ENCODE peak calls at places on chromosomes 6 and 20, in eight cellular contexts. Z, G, X, E, C, W, S and A are unnamed samples.

GRCh38 chr6:158649289-158650143 is at the start of gene SYTL3:
- DNase-seq in Z (no peak), G (no peak), X (no peak), E (peak; percentile 61), C (no peak), W (no peak), S (no peak), A (peak; percentile 57)

GRCh38 chr6:106972500-106972899 is 2.0 kb downstream of the CD24 start:
- DNase-seq in Z (no peak), G (no peak), X (no peak), E (no peak), C (no peak), W (no peak), S (no peak), A (no peak)

GRCh38 chr6:70394518-70395300 is 18.6 kb upstream of the FAM135A start:
- DNase-seq in Z (no peak), G (no peak), X (no peak), E (no peak), C (no peak), W (no peak), S (no peak), A (no peak)

GRCh38 chr6:47709160-47709559 is 10.8 kb downstream of the ADGRF4 start:
- DNase-seq in Z (no peak), G (no peak), X (no peak), E (no peak), C (no peak), W (no peak), S (no peak), A (no peak)

GRCh38 chr6:122153530-122153929 is 245.9 kb upstream of the HSF2 start:
- DNase-seq in Z (no peak), G (no peak), X (no peak), E (no peak), C (no peak), W (no peak), S (no peak), A (no peak)

GRCh38 chr6:70563540-70563939 is 3.2 kb upstream of the SDHAF4 start:
- DNase-seq in Z (no peak), G (no peak), X (peak; percentile 29), E (no peak), C (no peak), W (no peak), S (no peak), A (no peak)

GRCh38 chr6:166572370-166573261 is 13.9 kb downstream of the RAMACL start:
- DNase-seq in Z (no peak), G (no peak), X (no peak), E (no peak), C (no peak), W (peak; percentile 52), S (no peak), A (no peak)

GRCh38 chr6:13146429-13146828 is 181.9 kb downstream of the TBC1D7 start:
- DNase-seq in Z (no peak), G (no peak), X (no peak), E (no peak), C (no peak), W (no peak), S (no peak), A (no peak)

GRCh38 chr6:36897629-36898028 is 11.9 kb downstream of the C6orf89 start:
- DNase-seq in Z (no peak), G (no peak), X (no peak), E (no peak), C (no peak), W (no peak), S (no peak), A (no peak)
- TF ChIP-seq CTCF in Z (peak; percentile 38), G (no peak), X (no peak), E (no peak), C (no peak), W (no peak), S (no peak), A (no peak)

GRCh38 chr20:40562031-40562430 is 127.0 kb downstream of the MAFB start:
- DNase-seq in Z (no peak), G (no peak), X (peak; percentile 18), E (no peak), C (peak; percentile 47), W (no peak), S (no peak), A (no peak)
- TF ChIP-seq CTCF in Z (no peak), G (no peak), X (no peak), E (no peak), C (no peak), W (no peak), S (no peak), A (no peak)

DNA sequence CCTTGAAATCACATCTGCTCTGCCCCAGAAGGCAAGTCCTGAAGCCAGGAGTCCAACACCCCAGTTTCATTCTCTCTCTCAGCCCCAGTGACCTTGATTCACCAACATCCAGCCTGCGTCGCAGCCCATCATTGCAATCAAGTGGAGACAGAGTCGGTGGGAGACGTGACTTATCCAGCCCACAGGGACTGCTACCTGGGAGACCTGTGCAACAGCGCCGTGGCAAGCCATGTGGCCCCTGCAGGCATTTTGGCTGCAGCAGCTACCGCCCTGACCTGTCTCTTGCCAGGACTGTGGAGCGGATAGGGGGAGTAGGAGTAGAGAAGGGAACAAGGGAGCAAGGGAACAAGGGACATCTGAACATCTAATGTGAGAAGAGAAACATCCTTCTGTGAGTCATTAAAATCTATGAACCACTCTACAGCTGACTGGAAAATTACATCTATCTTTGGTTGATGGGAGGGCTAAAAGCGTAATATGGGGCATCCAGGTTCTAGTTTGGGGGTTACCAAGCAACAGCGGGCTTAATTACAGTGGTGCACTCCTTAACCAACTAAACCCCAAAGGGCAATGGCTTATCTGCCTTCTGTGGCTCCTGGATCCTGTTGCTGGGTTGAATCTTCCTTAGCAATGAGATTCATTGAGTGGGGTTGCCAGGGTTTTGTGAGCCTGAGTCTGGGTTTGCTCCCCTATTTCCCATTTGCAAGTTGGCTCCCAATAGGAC is 2.5 kb downstream of the LY6G6D start:
- DNase-seq in Z (no peak), G (no peak), X (no peak), E (no peak), C (no peak), W (no peak), S (no peak), A (no peak)
- TF ChIP-seq CTCF in Z (peak; percentile 40), G (no peak), X (no peak), E (no peak), C (peak; percentile 15), W (no peak), S (no peak), A (no peak)

GRCh38 chr6:51511081-51511480 is 576.3 kb downstream of the PKHD1 start:
- DNase-seq in Z (no peak), G (no peak), X (no peak), E (no peak), C (no peak), W (no peak), S (no peak), A (no peak)

GRCh38 chr6:51509597-51509996 is 577.8 kb downstream of the PKHD1 start:
- DNase-seq in Z (no peak), G (no peak), X (no peak), E (no peak), C (no peak), W (no peak), S (no peak), A (no peak)

GRCh38 chr6:51514396-51515051 is 572.9 kb downstream of the PKHD1 start:
- DNase-seq in Z (no peak), G (no peak), X (no peak), E (no peak), C (peak; percentile 62), W (no peak), S (no peak), A (no peak)

GRCh38 chr6:51513891-51514290 is 573.5 kb downstream of the PKHD1 start:
- DNase-seq in Z (no peak), G (no peak), X (no peak), E (no peak), C (no peak), W (no peak), S (no peak), A (no peak)

GRCh38 chr6:51515052-51515402 is 572.4 kb downstream of the PKHD1 start:
- DNase-seq in Z (no peak), G (no peak), X (no peak), E (no peak), C (peak; percentile 4), W (no peak), S (no peak), A (no peak)
- TF ChIP-seq CTCF in Z (no peak), G (no peak), X (no peak), E (no peak), C (no peak), W (no peak), S (no peak), A (no peak)

DNA sequence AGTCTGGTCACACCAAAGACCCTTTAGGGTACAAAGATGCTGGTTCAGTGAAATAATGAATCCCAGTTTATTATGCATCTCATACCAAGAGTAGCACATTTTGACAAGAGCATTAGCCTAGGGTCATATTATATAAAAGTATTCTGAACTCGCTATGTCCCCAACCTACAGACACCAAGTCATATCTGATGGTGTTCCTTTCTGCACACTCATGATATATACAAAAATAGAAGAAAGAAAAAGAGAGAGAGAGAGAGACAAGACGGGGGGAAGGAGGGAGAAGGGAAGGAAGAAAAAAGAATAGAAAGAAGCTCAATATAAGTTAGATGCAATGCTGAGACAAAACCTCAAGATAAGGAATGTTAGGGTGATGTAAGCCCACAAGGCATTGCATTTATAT is 131.1 kb downstream of the DST start:
- DNase-seq in Z (no peak), G (no peak), X (no peak), E (no peak), C (no peak), W (no peak), S (no peak), A (no peak)
- TF ChIP-seq CTCF in Z (no peak), G (no peak), X (no peak), E (no peak), C (no peak), W (no peak), S (no peak), A (no peak)

GRCh38 chr20:59783020-59784010 is 150.1 kb downstream of the SYCP2 start:
- DNase-seq in Z (peak; percentile 32), G (no peak), X (peak; percentile 35), E (peak; percentile 85), C (peak; percentile 90), W (peak; percentile 10), S (peak; percentile 61), A (peak; percentile 84)
- TF ChIP-seq CTCF in Z (peak; percentile 84), G (peak; percentile 29), X (peak; percentile 70), E (peak; percentile 93), C (peak; percentile 99), W (peak; percentile 98), S (peak; percentile 74), A (peak; percentile 95)

DNA sequence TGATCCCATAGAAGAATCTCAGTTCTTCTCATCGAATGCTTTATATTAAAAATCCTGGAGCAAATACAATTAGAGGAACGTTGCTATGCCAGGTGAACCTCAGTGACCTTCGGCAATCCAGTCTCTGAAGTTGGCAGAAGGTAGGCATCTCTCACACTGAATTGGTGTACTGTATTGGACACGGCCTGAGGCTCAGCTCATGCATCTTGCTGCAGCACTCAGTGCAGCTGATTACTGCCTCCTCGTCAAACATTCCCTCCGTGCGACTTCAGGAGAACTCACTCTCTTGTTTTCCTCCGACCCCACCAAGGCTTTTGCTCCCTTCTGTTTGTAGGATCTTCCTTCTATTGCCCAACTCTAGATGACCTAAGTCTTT is 90.5 kb downstream of the GPR6 start:
- DNase-seq in Z (no peak), G (no peak), X (no peak), E (no peak), C (no peak), W (no peak), S (no peak), A (no peak)
- TF ChIP-seq CTCF in Z (no peak), G (no peak), X (no peak), E (no peak), C (no peak), W (no peak), S (no peak), A (no peak)